ENCODE peak calls at places on chromosomes 12 and 14, in seven cellular contexts. One of them, this sample, is unnamed.

GRCh38 chr12:67667276-67668073 is 18.9 kb downstream of the DYRK2 start:
- DNase-seq in PC-3: no peak
- DNase-seq in A673: no peak
- DNase-seq in cardiac muscle cell: peak
- DNase-seq in A549: no peak
- DNase-seq in GM20000: no peak
- DNase-seq in WTC11: no peak
- DNase-seq in this sample: no peak

GRCh38 chr12:50201987-50202521 is 34.9 kb upstream of the CERS5 start:
- DNase-seq in PC-3: peak
- DNase-seq in A673: no peak
- DNase-seq in cardiac muscle cell: peak
- DNase-seq in A549: peak
- DNase-seq in GM20000: no peak
- DNase-seq in WTC11: no peak
- DNase-seq in this sample: peak

GRCh38 chr12:2693204-2693860 is 101.4 kb upstream of the FKBP4 start:
- DNase-seq in PC-3: no peak
- DNase-seq in A673: no peak
- DNase-seq in cardiac muscle cell: no peak
- DNase-seq in A549: no peak
- DNase-seq in GM20000: no peak
- DNase-seq in WTC11: no peak
- DNase-seq in this sample: no peak

GRCh38 chr14:45426685-45427282 is 173.8 kb upstream of the MIS18BP1 start:
- DNase-seq in PC-3: peak
- DNase-seq in A673: peak
- DNase-seq in cardiac muscle cell: peak
- DNase-seq in A549: peak
- DNase-seq in GM20000: peak
- DNase-seq in WTC11: no peak
- DNase-seq in this sample: peak

GRCh38 chr12:67241482-67241881 is 27.7 kb upstream of the CAND1 start:
- DNase-seq in PC-3: peak
- DNase-seq in A673: no peak
- DNase-seq in cardiac muscle cell: no peak
- DNase-seq in A549: no peak
- DNase-seq in GM20000: no peak
- DNase-seq in WTC11: no peak
- DNase-seq in this sample: peak

GRCh38 chr14:56150645-56151345 is 32.6 kb downstream of the PELI2 start:
- DNase-seq in PC-3: no peak
- DNase-seq in A673: no peak
- DNase-seq in cardiac muscle cell: no peak
- DNase-seq in A549: peak
- DNase-seq in GM20000: no peak
- DNase-seq in WTC11: no peak
- DNase-seq in this sample: no peak

GRCh38 chr12:26471560-26471959 is 276.2 kb downstream of the SSPN start:
- DNase-seq in PC-3: peak
- DNase-seq in A673: no peak
- DNase-seq in cardiac muscle cell: peak
- DNase-seq in A549: no peak
- DNase-seq in GM20000: peak
- DNase-seq in WTC11: no peak
- DNase-seq in this sample: no peak

GRCh38 chr14:39491134-39491541 is 58.9 kb upstream of the FBXO33 start:
- DNase-seq in PC-3: peak
- DNase-seq in A673: peak
- DNase-seq in cardiac muscle cell: peak
- DNase-seq in A549: peak
- DNase-seq in GM20000: peak
- DNase-seq in WTC11: no peak
- DNase-seq in this sample: peak

GRCh38 chr12:66647034-66647691 is 31.7 kb downstream of the GRIP1 start:
- DNase-seq in PC-3: peak
- DNase-seq in A673: no peak
- DNase-seq in cardiac muscle cell: peak
- DNase-seq in A549: no peak
- DNase-seq in GM20000: no peak
- DNase-seq in WTC11: no peak
- DNase-seq in this sample: peak

GRCh38 chr14:94342334-94342934 is 19.3 kb upstream of the SERPINA6 start:
- DNase-seq in PC-3: peak
- DNase-seq in A673: peak
- DNase-seq in cardiac muscle cell: peak
- DNase-seq in A549: peak
- DNase-seq in GM20000: no peak
- DNase-seq in WTC11: no peak
- DNase-seq in this sample: peak

GRCh38 chr14:88840926-88841325 is 16.5 kb downstream of the TTC8 start:
- DNase-seq in PC-3: no peak
- DNase-seq in A673: no peak
- DNase-seq in cardiac muscle cell: no peak
- DNase-seq in A549: no peak
- DNase-seq in GM20000: no peak
- DNase-seq in WTC11: no peak
- DNase-seq in this sample: no peak

DNA sequence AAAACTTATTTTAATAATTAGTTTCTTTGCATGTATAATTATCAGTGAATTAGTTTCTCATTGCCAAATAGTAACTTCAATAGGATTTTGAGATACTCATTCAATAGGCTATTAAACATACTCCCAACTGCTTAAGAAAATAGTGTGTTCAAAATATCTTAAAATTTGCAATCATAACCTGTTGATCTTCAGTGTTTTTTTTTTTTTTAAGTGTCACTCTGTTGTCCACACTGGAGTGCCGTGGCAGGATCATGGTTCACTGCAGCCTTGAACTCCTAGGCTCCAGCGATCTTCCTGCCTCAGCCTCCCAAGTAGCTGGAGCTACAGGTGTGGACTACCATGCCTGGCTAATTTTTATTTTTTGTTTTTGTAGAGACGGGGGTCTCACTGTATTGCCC is 1.5 kb upstream of the YARS2 start:
- DNase-seq in PC-3: no peak
- DNase-seq in A673: no peak
- DNase-seq in cardiac muscle cell: no peak
- DNase-seq in A549: no peak
- DNase-seq in GM20000: no peak
- DNase-seq in WTC11: no peak
- DNase-seq in this sample: no peak
- TF ChIP-seq CTCF in PC-3: no peak
- TF ChIP-seq CTCF in A673: no peak
- TF ChIP-seq CTCF in cardiac muscle cell: no peak
- TF ChIP-seq CTCF in A549: no peak
- TF ChIP-seq CTCF in GM20000: no peak
- TF ChIP-seq CTCF in WTC11: no peak
- TF ChIP-seq CTCF in this sample: no peak

DNA sequence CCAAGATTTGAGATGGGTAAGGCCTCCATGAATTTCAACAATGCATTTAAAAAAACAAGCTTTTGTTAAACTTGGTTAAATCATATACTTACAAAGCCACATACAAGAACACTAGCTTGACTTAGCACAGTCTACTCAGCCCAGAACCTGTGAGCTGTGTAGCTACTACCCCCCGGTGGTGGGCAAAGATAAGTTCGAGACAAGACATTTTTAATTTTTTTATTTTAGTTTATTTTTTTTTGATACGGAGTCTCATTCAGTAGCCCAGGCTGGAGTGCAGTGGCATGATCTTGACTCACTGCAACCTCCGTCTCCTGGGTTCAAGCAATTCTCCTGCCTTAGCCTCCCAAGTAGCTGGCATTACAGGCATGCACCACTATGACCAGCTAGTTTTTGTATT is 3.7 kb upstream of the NECAP1 start:
- DNase-seq in PC-3: peak
- DNase-seq in A673: peak
- DNase-seq in cardiac muscle cell: peak
- DNase-seq in A549: peak
- DNase-seq in GM20000: peak
- DNase-seq in WTC11: peak
- DNase-seq in this sample: peak
- TF ChIP-seq CTCF in PC-3: peak
- TF ChIP-seq CTCF in A673: peak
- TF ChIP-seq CTCF in cardiac muscle cell: peak
- TF ChIP-seq CTCF in A549: peak
- TF ChIP-seq CTCF in GM20000: no peak
- TF ChIP-seq CTCF in WTC11: peak
- TF ChIP-seq CTCF in this sample: peak

DNA sequence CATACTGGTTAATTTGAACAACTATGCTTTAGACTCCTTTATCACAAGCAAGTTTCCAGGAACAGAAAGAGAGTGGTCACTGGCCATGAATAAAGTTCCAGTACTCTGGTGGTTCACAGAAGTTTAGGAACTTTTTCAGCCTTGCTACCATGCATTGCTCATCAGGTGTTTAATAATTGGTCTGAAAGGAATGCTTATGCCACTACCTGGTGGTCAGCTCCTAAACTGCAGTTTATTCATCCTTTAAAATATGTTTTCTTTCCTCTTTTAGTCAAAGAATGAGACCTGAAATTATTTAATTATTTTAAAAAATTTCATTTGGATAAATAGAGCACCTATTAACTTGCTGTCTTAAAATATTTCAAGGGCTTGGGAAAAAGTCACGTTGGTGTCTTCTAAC is 260.1 kb upstream of the OR4E1 start:
- DNase-seq in PC-3: peak
- DNase-seq in A673: no peak
- DNase-seq in cardiac muscle cell: no peak
- DNase-seq in A549: no peak
- DNase-seq in GM20000: no peak
- DNase-seq in WTC11: no peak
- DNase-seq in this sample: peak
- TF ChIP-seq CTCF in PC-3: peak
- TF ChIP-seq CTCF in A673: peak
- TF ChIP-seq CTCF in cardiac muscle cell: peak
- TF ChIP-seq CTCF in A549: peak
- TF ChIP-seq CTCF in GM20000: no peak
- TF ChIP-seq CTCF in WTC11: no peak
- TF ChIP-seq CTCF in this sample: peak

DNA sequence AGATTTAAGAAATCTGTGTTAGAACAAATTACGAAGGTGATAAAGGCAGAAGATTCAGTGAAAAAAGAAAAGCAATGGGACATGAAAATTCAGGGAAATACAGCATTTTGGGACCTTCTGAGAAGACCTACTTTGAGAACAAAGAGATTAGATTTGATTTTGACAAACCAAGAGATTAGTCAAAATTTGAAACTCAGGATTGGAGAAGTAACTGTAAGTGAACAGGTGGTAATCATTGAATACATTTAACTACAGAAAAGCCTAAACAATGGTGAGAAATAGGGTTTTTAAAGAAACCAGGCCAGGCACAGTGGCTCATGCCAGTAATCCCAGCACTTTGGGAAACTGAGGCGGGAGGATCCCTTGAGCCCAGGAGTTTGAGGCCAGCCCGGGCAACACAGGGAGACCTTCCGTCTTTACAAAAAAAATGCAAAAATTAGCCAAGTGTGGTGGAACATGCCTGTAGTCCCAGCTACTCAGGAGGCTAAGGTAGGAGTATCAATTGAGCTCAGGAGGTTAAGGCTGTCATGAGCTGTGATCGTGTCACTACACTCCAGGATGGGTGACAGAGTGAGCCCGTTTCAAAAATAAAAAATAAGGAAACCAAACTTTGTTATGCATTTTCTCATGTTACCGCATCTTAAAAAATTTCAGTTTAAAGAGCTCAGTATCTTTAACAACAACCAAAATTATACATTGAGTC is 8.9 kb upstream of the SAV1 start:
- DNase-seq in PC-3: no peak
- DNase-seq in A673: no peak
- DNase-seq in cardiac muscle cell: no peak
- DNase-seq in A549: no peak
- DNase-seq in GM20000: peak
- DNase-seq in WTC11: no peak
- DNase-seq in this sample: no peak
- TF ChIP-seq CTCF in PC-3: no peak
- TF ChIP-seq CTCF in A673: no peak
- TF ChIP-seq CTCF in cardiac muscle cell: no peak
- TF ChIP-seq CTCF in A549: no peak
- TF ChIP-seq CTCF in GM20000: no peak
- TF ChIP-seq CTCF in WTC11: no peak
- TF ChIP-seq CTCF in this sample: no peak

DNA sequence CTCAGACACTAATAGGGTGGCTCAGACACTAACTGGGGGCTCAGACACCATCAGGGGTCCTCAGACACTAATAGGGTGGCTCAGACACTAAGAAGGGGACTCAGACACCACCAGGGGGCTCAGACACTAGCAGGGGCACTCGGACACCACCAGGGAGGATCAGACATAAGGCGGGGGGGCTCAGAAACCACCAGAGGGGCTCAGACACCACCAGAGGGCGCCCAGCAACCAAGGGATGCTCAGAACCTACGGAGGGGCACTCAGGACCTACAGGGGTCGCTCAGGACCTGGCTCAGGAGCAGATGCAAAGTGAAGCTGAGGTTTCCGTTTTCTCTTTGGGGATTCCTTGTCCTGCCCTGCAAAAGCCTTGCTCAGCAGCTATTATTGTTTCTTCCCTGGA is 448.5 kb downstream of the TMEM121 start:
- DNase-seq in PC-3: no peak
- DNase-seq in A673: peak
- DNase-seq in cardiac muscle cell: no peak
- DNase-seq in A549: peak
- DNase-seq in GM20000: peak
- DNase-seq in WTC11: no peak
- DNase-seq in this sample: peak
- TF ChIP-seq CTCF in PC-3: no peak
- TF ChIP-seq CTCF in A673: peak
- TF ChIP-seq CTCF in cardiac muscle cell: no peak
- TF ChIP-seq CTCF in A549: peak
- TF ChIP-seq CTCF in GM20000: peak
- TF ChIP-seq CTCF in WTC11: no peak
- TF ChIP-seq CTCF in this sample: peak

GRCh38 chr12:4031703-4032291 is 158.6 kb upstream of the PARP11 start:
- DNase-seq in PC-3: peak
- DNase-seq in A673: no peak
- DNase-seq in cardiac muscle cell: peak
- DNase-seq in A549: peak
- DNase-seq in GM20000: no peak
- DNase-seq in WTC11: no peak
- DNase-seq in this sample: peak
- TF ChIP-seq CTCF in PC-3: no peak
- TF ChIP-seq CTCF in A673: no peak
- TF ChIP-seq CTCF in cardiac muscle cell: no peak
- TF ChIP-seq CTCF in A549: no peak
- TF ChIP-seq CTCF in GM20000: no peak
- TF ChIP-seq CTCF in WTC11: no peak
- TF ChIP-seq CTCF in this sample: no peak

DNA sequence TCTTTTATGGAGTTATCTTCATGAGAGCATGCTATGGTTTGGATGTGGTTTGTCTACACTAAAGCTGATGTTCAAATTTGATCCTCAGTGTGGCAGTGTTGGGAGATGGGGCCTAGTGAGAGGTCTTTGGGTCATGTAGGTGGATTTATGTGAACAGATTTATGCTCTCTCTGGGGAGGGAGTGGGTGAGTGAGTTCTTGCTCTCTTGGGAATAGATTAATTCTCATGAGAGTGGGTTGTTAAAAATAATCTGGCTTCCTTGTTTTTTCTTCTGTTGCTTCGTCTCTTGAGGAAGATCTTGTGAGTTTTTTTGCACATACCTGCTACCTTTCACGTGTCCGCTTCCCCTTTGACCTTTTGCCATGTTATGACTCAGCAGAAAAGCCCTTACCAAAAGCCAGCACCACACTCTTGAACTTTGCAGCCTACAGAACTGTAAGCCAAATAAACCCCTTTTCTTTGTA is 20.5 kb downstream of the DERA start:
- DNase-seq in PC-3: peak
- DNase-seq in A673: peak
- DNase-seq in cardiac muscle cell: no peak
- DNase-seq in A549: peak
- DNase-seq in GM20000: no peak
- DNase-seq in WTC11: no peak
- DNase-seq in this sample: no peak
- TF ChIP-seq CTCF in PC-3: no peak
- TF ChIP-seq CTCF in A673: peak
- TF ChIP-seq CTCF in cardiac muscle cell: no peak
- TF ChIP-seq CTCF in A549: no peak
- TF ChIP-seq CTCF in GM20000: no peak
- TF ChIP-seq CTCF in WTC11: no peak
- TF ChIP-seq CTCF in this sample: no peak

This sample was measured in MCF 10A.